ENCODE peak calls at places on chromosome 3, in ten cellular contexts. R is CD8-positive, alpha-beta T cell; O is fibroblast of lung; G is pancreas; V is Peyer's patch; T is small intestine; A is cardiac muscle cell; S is iPS DF 6.9; X is upper lobe of right lung; F is brain microvascular endothelial cell. M is an unnamed sample. For H3K36me3 and H3K27me3, the result is how much of the 10 kb centered on the place peaks cover.

GRCh38 chr3:72811551-72811950 is 36.7 kb downstream of the SHQ1 start:
- DNase-seq in S (no peak), V (no peak), X (no peak), A (no peak), O (no peak), F (no peak), G (no peak), R (no peak), T (no peak), M (peak)

GRCh38 chr3:194133661-194134230 is 2.2 kb upstream of the HES1 start:
- DNase-seq in F (peak), S (no peak), R (no peak), G (peak), V (peak), O (peak), A (peak), T (peak), X (peak), M (peak)

GRCh38 chr3:52788890-52789745 is 5.5 kb upstream of the ITIH3 start:
- DNase-seq in O (no peak), X (no peak), A (no peak), T (no peak), R (no peak), F (no peak), S (no peak), G (no peak), V (no peak), M (no peak)

GRCh38 chr3:137121704-137122314 is 164.0 kb downstream of the IL20RB start:
- DNase-seq in A (peak), S (peak), T (peak), F (peak), G (peak), O (peak), X (no peak), V (no peak), R (no peak), M (peak)

GRCh38 chr3:82940124-82940523 is 1178.7 kb upstream of the GBE1 start:
- DNase-seq in R (no peak), V (peak), T (no peak), A (no peak), F (no peak), G (no peak), O (no peak), S (no peak), X (peak), M (no peak)

GRCh38 chr3:63279000-63279366 is 875 bp downstream of the SYNPR start:
- DNase-seq in T (no peak), F (no peak), O (peak), R (no peak), G (no peak), V (no peak), S (no peak), A (no peak), X (no peak), M (no peak)

GRCh38 chr3:100155105-100155504 is 40.8 kb upstream of the FILIP1L start:
- DNase-seq in A (no peak), R (no peak), O (no peak), S (no peak), X (no peak), V (no peak), G (no peak), F (no peak), T (no peak), M (no peak)

GRCh38 chr3:57006949-57007419 is 53.5 kb upstream of the SPATA12 start:
- DNase-seq in A (peak), O (peak), S (no peak), F (no peak), G (peak), R (no peak), X (no peak), T (no peak), V (no peak), M (peak)

GRCh38 chr3:130773371-130773770 is 26.7 kb upstream of the PIK3R4 start:
- DNase-seq in F (no peak), A (peak), V (no peak), X (no peak), R (no peak), S (no peak), T (no peak), O (peak), G (no peak), M (no peak)

GRCh38 chr3:127844326-127844942 is 22.1 kb upstream of the MGLL start:
- DNase-seq in F (no peak), A (no peak), S (no peak), T (no peak), O (no peak), R (no peak), X (no peak), V (no peak), G (no peak), M (no peak)

GRCh38 chr3:170044795-170045244 is 7.0 kb downstream of the GPR160 start:
- DNase-seq in R (no peak), O (no peak), X (no peak), F (no peak), G (no peak), A (no peak), S (no peak), T (peak), V (peak), M (no peak)

GRCh38 chr3:148042663-148043445 is 633.7 kb downstream of the ZIC1 start:
- DNase-seq in F (no peak), G (no peak), X (no peak), S (no peak), T (no peak), O (peak), V (no peak), R (no peak), A (peak), M (peak)

GRCh38 chr3:65233561-65233960 is 545.8 kb upstream of the ADAMTS9 start:
- DNase-seq in S (no peak), O (peak), R (no peak), G (no peak), V (no peak), F (peak), T (no peak), X (no peak), A (no peak), M (no peak)

GRCh38 chr3:125045965-125046364 is 9.8 kb downstream of the HEG1 start:
- DNase-seq in R (no peak), G (no peak), T (no peak), O (peak), V (no peak), F (peak), X (no peak), S (no peak), A (peak), M (peak)

GRCh38 chr3:80688814-80689213 is 921.0 kb upstream of the ROBO1 start:
- DNase-seq in S (no peak), R (no peak), G (no peak), O (peak), V (no peak), F (peak), T (peak), A (peak), X (no peak), M (peak)

GRCh38 chr3:147113293-147114045 is 292.9 kb downstream of the ZIC4 start:
- DNase-seq in S (no peak), F (peak), A (peak), T (no peak), X (no peak), G (no peak), R (no peak), V (no peak), O (peak), M (peak)

GRCh38 chr3:52218026-52218425 is 7.4 kb downstream of the TLR9 start:
- DNase-seq in O (no peak), T (peak), S (no peak), G (peak), R (no peak), A (no peak), V (no peak), X (no peak), F (no peak), M (no peak)

DNA sequence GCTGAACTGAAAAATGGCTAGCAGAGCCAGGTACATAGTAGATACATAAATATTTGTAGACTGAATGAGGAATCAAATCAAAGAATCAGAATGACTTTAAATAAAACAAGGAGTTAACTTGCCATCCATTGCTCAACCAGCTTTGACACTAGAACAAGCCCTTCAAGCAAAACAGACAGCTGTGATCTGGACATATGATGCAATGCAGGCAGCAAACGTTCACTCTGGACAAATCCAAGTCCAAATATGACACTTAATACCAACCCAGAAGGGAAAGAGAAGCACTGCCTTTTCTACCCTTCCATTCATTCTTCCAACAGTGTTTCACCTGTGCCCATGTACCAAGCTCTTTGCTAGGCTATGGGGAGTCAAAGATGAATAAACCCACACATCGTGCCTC is 4.5 kb downstream of the THRB start:
- DNase-seq in X (no peak), G (no peak), S (no peak), O (no peak), T (peak), A (peak), R (no peak), V (peak), F (no peak), M (no peak)
- H3K4me3 ChIP-seq in X (no peak), G (no peak), S (no peak), O (no peak), T (no peak), A (no peak), R (no peak), V (no peak), F (no peak), M (no peak)

GRCh38 chr3:5197470-5198312 is 10.2 kb downstream of the EDEM1 start:
- DNase-seq in A (peak), V (peak), R (peak), T (peak), S (no peak), O (peak), F (no peak), X (no peak), G (no peak), M (peak)
- H3K36me3 ChIP-seq in A (under half), V (under half), R (under half), T (under half), S (under half), O (under half), F (under half), X (half or more), G (under half), M (under half)

DNA sequence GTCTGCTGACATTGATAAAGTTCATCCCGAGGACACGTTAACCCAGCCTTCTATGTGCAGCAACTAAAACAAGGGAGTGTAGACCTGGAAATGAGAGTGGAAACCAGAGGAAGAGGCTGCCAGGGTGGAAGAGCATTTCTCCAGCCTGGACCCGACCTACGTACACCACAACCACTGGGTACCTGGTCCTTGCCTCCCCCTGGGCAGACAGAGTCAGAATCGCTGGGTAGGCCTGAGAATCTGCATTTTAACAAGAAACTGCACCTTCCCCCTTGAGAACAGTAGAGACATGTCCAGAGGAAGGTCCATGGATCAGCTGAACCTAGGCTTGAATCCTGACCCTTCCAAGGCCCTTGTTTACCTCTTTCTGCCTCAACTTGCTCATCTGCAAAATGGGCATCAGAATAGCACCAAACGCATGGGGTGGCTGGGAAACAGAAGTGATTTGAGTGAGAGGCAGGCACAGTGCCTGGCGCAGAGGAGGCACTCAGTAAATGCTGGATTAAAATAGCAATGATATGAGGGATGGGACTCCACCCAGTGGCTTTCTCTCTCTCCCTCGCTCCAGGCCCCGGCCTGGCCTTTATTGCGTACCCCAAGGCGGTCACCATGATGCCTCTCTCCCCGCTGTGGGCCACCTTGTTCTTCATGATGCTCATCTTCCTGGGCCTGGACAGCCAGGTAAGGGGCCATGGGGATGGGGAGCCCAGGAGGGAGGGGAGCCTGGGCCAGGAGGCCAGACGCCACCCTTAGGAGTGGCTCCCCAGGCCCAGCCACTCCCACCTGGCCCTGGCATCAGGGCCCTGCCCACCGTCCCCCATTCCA is 66.9 kb upstream of the SLC6A1 start:
- DNase-seq in R (no peak), V (no peak), F (no peak), G (no peak), T (no peak), A (no peak), S (no peak), X (no peak), O (no peak), M (no peak)
- H3K27me3 ChIP-seq in R (under half), V (under half), F (under half), G (under half), T (under half), A (under half), S (under half), X (under half), O (under half), M (under half)

DNA sequence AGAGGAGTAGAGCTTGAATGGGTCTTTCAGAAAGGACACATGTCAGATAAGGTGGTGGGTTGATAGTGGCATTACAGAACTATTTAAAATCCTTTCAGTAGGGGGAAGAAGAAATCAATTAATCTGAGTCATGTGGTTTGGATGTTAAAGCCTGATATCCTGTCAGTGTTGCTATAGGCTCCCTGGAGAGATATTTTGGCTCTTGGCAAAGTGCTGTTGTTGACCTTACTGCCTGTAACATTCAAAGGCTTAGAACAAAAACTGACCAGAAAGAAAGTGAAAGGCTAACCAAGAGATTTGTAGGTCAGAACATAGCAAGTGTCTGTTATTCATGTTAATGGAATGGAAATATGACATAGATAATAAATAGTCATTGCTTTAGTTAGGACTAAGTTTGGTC is 552.9 kb downstream of the DIPK2A start:
- DNase-seq in A (no peak), G (no peak), X (no peak), V (no peak), S (no peak), T (no peak), R (no peak), O (no peak), F (peak), M (no peak)
- H3K4me3 ChIP-seq in A (no peak), G (no peak), X (no peak), V (no peak), S (no peak), T (no peak), R (no peak), O (no peak), F (no peak), M (no peak)

M was measured in bronchial epithelial cell.